ENCODE peak calls at places on chromosomes 3 and 15, in seven cellular contexts. U, T, R, I, K, X and E are unnamed samples.

GRCh38 chr3:46692566-46692983 is 904 bp downstream of the ALS2CL start:
- DNase-seq in U (no peak), T (no peak), R (no peak), I (no peak), K (no peak), X (no peak), E (no peak)

GRCh38 chr3:195209836-195210551 is 61.0 kb downstream of the XXYLT1 start:
- DNase-seq in U (no peak), T (no peak), R (no peak), I (no peak), K (peak; percentile 84), X (peak; percentile 21), E (no peak)

GRCh38 chr3:111936191-111936841 is 42.5 kb upstream of the ABHD10 start:
- DNase-seq in U (no peak), T (no peak), R (no peak), I (no peak), K (no peak), X (no peak), E (no peak)

GRCh38 chr3:194871864-194872668 is 186.4 kb downstream of the FAM43A start:
- DNase-seq in U (no peak), T (no peak), R (no peak), I (no peak), K (peak; percentile 43), X (peak; percentile 50), E (no peak)

GRCh38 chr15:72685925-72686794 is at the start of the genes BBS4 and HIGD2B:
- DNase-seq in U (no peak), T (no peak), R (peak; percentile 74), I (peak; percentile 86), K (peak; percentile 95), X (no peak), E (no peak)

GRCh38 chr15:70259640-70260066 is 161.9 kb upstream of the TLE3 start:
- DNase-seq in U (no peak), T (no peak), R (no peak), I (peak; percentile 56), K (no peak), X (no peak), E (no peak)

GRCh38 chr15:87591042-87591441 is 665.5 kb downstream of the NTRK3 start:
- DNase-seq in U (no peak), T (no peak), R (no peak), I (no peak), K (no peak), X (no peak), E (no peak)

GRCh38 chr3:32304510-32304909 is 66.0 kb downstream of the CMTM8 start:
- DNase-seq in U (no peak), T (peak; percentile 63), R (no peak), I (no peak), K (no peak), X (no peak), E (peak; percentile 38)

GRCh38 chr3:141528837-141529236 is 42.0 kb downstream of the RASA2 start:
- DNase-seq in U (no peak), T (no peak), R (no peak), I (no peak), K (no peak), X (no peak), E (no peak)

GRCh38 chr15:76312540-76313174 is 1.4 kb upstream of the ETFA start:
- DNase-seq in U (no peak), T (no peak), R (no peak), I (no peak), K (no peak), X (no peak), E (no peak)

GRCh38 chr3:37955918-37956317 is 34.7 kb upstream of the VILL start:
- DNase-seq in U (no peak), T (no peak), R (no peak), I (no peak), K (no peak), X (no peak), E (no peak)

GRCh38 chr15:52109559-52110451 is 2.8 kb downstream of the BCL2L10 start:
- DNase-seq in U (no peak), T (no peak), R (no peak), I (no peak), K (no peak), X (no peak), E (no peak)

GRCh38 chr3:30084971-30085403 is 521.4 kb upstream of the TGFBR2 start:
- DNase-seq in U (no peak), T (no peak), R (no peak), I (no peak), K (no peak), X (no peak), E (no peak)

GRCh38 chr15:92907229-92907628 is 7.1 kb downstream of the CHD2 start:
- DNase-seq in U (no peak), T (no peak), R (no peak), I (no peak), K (no peak), X (no peak), E (no peak)

GRCh38 chr3:124793054-124793740 is 62.9 kb downstream of the UMPS start:
- DNase-seq in U (no peak), T (no peak), R (no peak), I (no peak), K (no peak), X (no peak), E (no peak)

GRCh38 chr3:190644766-190645165 is 130.9 kb downstream of the IL1RAP start:
- DNase-seq in U (no peak), T (no peak), R (no peak), I (no peak), K (no peak), X (no peak), E (no peak)

GRCh38 chr3:117873236-117873635 is 1161.4 kb downstream of the IGSF11 start:
- DNase-seq in U (no peak), T (no peak), R (no peak), I (peak; percentile 14), K (peak; percentile 74), X (peak; percentile 42), E (peak; percentile 58)

GRCh38 chr15:93460717-93461116 is 371.7 kb upstream of the RGMA start:
- DNase-seq in U (no peak), T (no peak), R (no peak), I (no peak), K (no peak), X (no peak), E (no peak)

GRCh38 chr3:124700880-124701684 is 29.2 kb upstream of the UMPS start:
- DNase-seq in U (no peak), T (no peak), R (no peak), I (no peak), K (no peak), X (no peak), E (no peak)

GRCh38 chr3:112004187-112004586 is 5.5 kb downstream of the TAGLN3 start:
- DNase-seq in U (no peak), T (no peak), R (no peak), I (no peak), K (no peak), X (no peak), E (no peak)

GRCh38 chr3:34106879-34107278 is 308.4 kb downstream of the PDCD6IP start:
- DNase-seq in U (no peak), T (peak; percentile 19), R (no peak), I (peak; percentile 48), K (no peak), X (no peak), E (peak; percentile 36)

GRCh38 chr3:167606836-167607235 is 46.9 kb downstream of the WDR49 start:
- DNase-seq in U (no peak), T (no peak), R (no peak), I (no peak), K (no peak), X (no peak), E (no peak)

GRCh38 chr3:165185707-165186327 is 10.4 kb downstream of the SLITRK3 start:
- DNase-seq in U (no peak), T (peak; percentile 76), R (no peak), I (peak; percentile 61), K (peak; percentile 52), X (peak; percentile 22), E (peak; percentile 56)

GRCh38 chr3:130755666-130756065 is 9.0 kb upstream of the PIK3R4 start:
- DNase-seq in U (no peak), T (no peak), R (no peak), I (no peak), K (no peak), X (no peak), E (no peak)

GRCh38 chr15:79179108-79179561 is 88.6 kb upstream of the RASGRF1 start:
- DNase-seq in U (no peak), T (no peak), R (no peak), I (peak; percentile 59), K (no peak), X (no peak), E (no peak)

GRCh38 chr15:74618841-74619596 is 3.4 kb downstream of the CLK3 start:
- DNase-seq in U (no peak), T (no peak), R (no peak), I (no peak), K (peak; percentile 34), X (no peak), E (no peak)

GRCh38 chr15:51104512-51104911 is 9.8 kb upstream of the TNFAIP8L3 start:
- DNase-seq in U (peak; percentile 32), T (no peak), R (no peak), I (no peak), K (peak; percentile 81), X (peak; percentile 10), E (no peak)

GRCh38 chr3:87855626-87856025 is 203.2 kb downstream of the CGGBP1 start:
- DNase-seq in U (no peak), T (no peak), R (no peak), I (no peak), K (no peak), X (no peak), E (no peak)

GRCh38 chr15:99181544-99181943 is 67.8 kb downstream of the TTC23 start:
- DNase-seq in U (no peak), T (no peak), R (no peak), I (no peak), K (peak; percentile 76), X (no peak), E (peak; percentile 34)

GRCh38 chr3:166372571-166373106 is 535.4 kb upstream of the BCHE start:
- DNase-seq in U (no peak), T (no peak), R (no peak), I (no peak), K (no peak), X (no peak), E (no peak)

GRCh38 chr3:21314688-21315087 is 436.3 kb downstream of the ZNF385D start:
- DNase-seq in U (no peak), T (no peak), R (no peak), I (no peak), K (no peak), X (no peak), E (no peak)

GRCh38 chr3:49500408-49501257 is 30.6 kb downstream of the DAG1 start:
- DNase-seq in U (peak; percentile 34), T (no peak), R (no peak), I (no peak), K (peak; percentile 79), X (no peak), E (no peak)

GRCh38 chr3:123342631-123343080 is 106.2 kb downstream of the ADCY5 start:
- DNase-seq in U (no peak), T (no peak), R (no peak), I (no peak), K (no peak), X (no peak), E (no peak)

GRCh38 chr15:47422901-47423300 is 294.4 kb upstream of the SEMA6D start:
- DNase-seq in U (no peak), T (no peak), R (no peak), I (no peak), K (no peak), X (no peak), E (no peak)

GRCh38 chr3:134768845-134769244 is 26.2 kb upstream of the EPHB1 start:
- DNase-seq in U (no peak), T (no peak), R (no peak), I (no peak), K (no peak), X (no peak), E (no peak)

GRCh38 chr3:139202226-139202958 is 141.4 kb upstream of the MRPS22 start:
- DNase-seq in U (no peak), T (no peak), R (no peak), I (no peak), K (peak; percentile 43), X (peak; percentile 32), E (peak; percentile 10)